ENCODE peak calls at places on chromosomes 5 and 9, in eight cellular contexts. One of them, this sample, is unnamed.
A peak's percentile ranks its signal among the peaks of the same experiment; 100 is the strongest.

GRCh38 chr5:1182633-1183423 is 18.6 kb upstream of the SLC6A19 start:
- DNase-seq in GM12865: no peak
- DNase-seq in dermis microvascular lymphatic vessel endothelial cell: no peak
- DNase-seq in dorsolateral prefrontal cortex: peak; percentile 69
- DNase-seq in psoas muscle: peak; percentile 4
- DNase-seq in cardiac muscle cell: peak; percentile 63
- DNase-seq in neuronal stem cell: no peak
- DNase-seq in astrocyte: no peak
- DNase-seq in this sample: peak; percentile 75

GRCh38 chr5:71832812-71833456 is 113.9 kb downstream of the CARTPT start:
- DNase-seq in GM12865: no peak
- DNase-seq in dermis microvascular lymphatic vessel endothelial cell: no peak
- DNase-seq in dorsolateral prefrontal cortex: no peak
- DNase-seq in psoas muscle: no peak
- DNase-seq in cardiac muscle cell: no peak
- DNase-seq in neuronal stem cell: no peak
- DNase-seq in astrocyte: no peak
- DNase-seq in this sample: no peak

GRCh38 chr9:96691326-96691725 is 36.2 kb upstream of the PRXL2C start:
- DNase-seq in GM12865: no peak
- DNase-seq in dermis microvascular lymphatic vessel endothelial cell: no peak
- DNase-seq in dorsolateral prefrontal cortex: no peak
- DNase-seq in psoas muscle: no peak
- DNase-seq in cardiac muscle cell: no peak
- DNase-seq in neuronal stem cell: no peak
- DNase-seq in astrocyte: no peak
- DNase-seq in this sample: no peak

GRCh38 chr9:99431103-99431502 is 209.0 kb downstream of the SEC61B start:
- DNase-seq in GM12865: no peak
- DNase-seq in dermis microvascular lymphatic vessel endothelial cell: peak; percentile 12
- DNase-seq in dorsolateral prefrontal cortex: no peak
- DNase-seq in psoas muscle: no peak
- DNase-seq in cardiac muscle cell: no peak
- DNase-seq in neuronal stem cell: no peak
- DNase-seq in astrocyte: peak; percentile 75
- DNase-seq in this sample: no peak

GRCh38 chr5:77839691-77840090 is 63.6 kb upstream of the TBCA start:
- DNase-seq in GM12865: no peak
- DNase-seq in dermis microvascular lymphatic vessel endothelial cell: no peak
- DNase-seq in dorsolateral prefrontal cortex: no peak
- DNase-seq in psoas muscle: no peak
- DNase-seq in cardiac muscle cell: no peak
- DNase-seq in neuronal stem cell: no peak
- DNase-seq in astrocyte: no peak
- DNase-seq in this sample: no peak

GRCh38 chr5:33330992-33331391 is 109.8 kb upstream of the TARS1 start:
- DNase-seq in GM12865: no peak
- DNase-seq in dermis microvascular lymphatic vessel endothelial cell: no peak
- DNase-seq in dorsolateral prefrontal cortex: no peak
- DNase-seq in psoas muscle: no peak
- DNase-seq in cardiac muscle cell: no peak
- DNase-seq in neuronal stem cell: no peak
- DNase-seq in astrocyte: peak; percentile 65
- DNase-seq in this sample: no peak

GRCh38 chr5:6510132-6510531 is 61.5 kb downstream of the UBE2QL1 start:
- DNase-seq in GM12865: no peak
- DNase-seq in dermis microvascular lymphatic vessel endothelial cell: no peak
- DNase-seq in dorsolateral prefrontal cortex: no peak
- DNase-seq in psoas muscle: no peak
- DNase-seq in cardiac muscle cell: no peak
- DNase-seq in neuronal stem cell: no peak
- DNase-seq in astrocyte: peak; percentile 1
- DNase-seq in this sample: no peak

GRCh38 chr9:81052846-81053245 is 636.5 kb downstream of the TLE1 start:
- DNase-seq in GM12865: no peak
- DNase-seq in dermis microvascular lymphatic vessel endothelial cell: no peak
- DNase-seq in dorsolateral prefrontal cortex: no peak
- DNase-seq in psoas muscle: no peak
- DNase-seq in cardiac muscle cell: no peak
- DNase-seq in neuronal stem cell: no peak
- DNase-seq in astrocyte: peak; percentile 51
- DNase-seq in this sample: no peak

GRCh38 chr5:143213231-143213850 is 190.1 kb downstream of the NR3C1 start:
- DNase-seq in GM12865: peak; percentile 89
- DNase-seq in dermis microvascular lymphatic vessel endothelial cell: no peak
- DNase-seq in dorsolateral prefrontal cortex: no peak
- DNase-seq in psoas muscle: no peak
- DNase-seq in cardiac muscle cell: no peak
- DNase-seq in neuronal stem cell: no peak
- DNase-seq in astrocyte: peak; percentile 54
- DNase-seq in this sample: no peak

GRCh38 chr5:149466457-149466972 is 84.7 kb downstream of the CSNK1A1 start:
- DNase-seq in GM12865: no peak
- DNase-seq in dermis microvascular lymphatic vessel endothelial cell: no peak
- DNase-seq in dorsolateral prefrontal cortex: peak; percentile 59
- DNase-seq in psoas muscle: peak; percentile 62
- DNase-seq in cardiac muscle cell: no peak
- DNase-seq in neuronal stem cell: no peak
- DNase-seq in astrocyte: peak; percentile 84
- DNase-seq in this sample: no peak

GRCh38 chr5:163248856-163249255 is 188.5 kb upstream of the CCNG1 start:
- DNase-seq in GM12865: no peak
- DNase-seq in dermis microvascular lymphatic vessel endothelial cell: no peak
- DNase-seq in dorsolateral prefrontal cortex: no peak
- DNase-seq in psoas muscle: no peak
- DNase-seq in cardiac muscle cell: no peak
- DNase-seq in neuronal stem cell: no peak
- DNase-seq in astrocyte: peak; percentile 89
- DNase-seq in this sample: no peak

GRCh38 chr5:135438712-135439111 is 8.4 kb downstream of the DCANP1 start:
- DNase-seq in GM12865: no peak
- DNase-seq in dermis microvascular lymphatic vessel endothelial cell: no peak
- DNase-seq in dorsolateral prefrontal cortex: no peak
- DNase-seq in psoas muscle: no peak
- DNase-seq in cardiac muscle cell: no peak
- DNase-seq in neuronal stem cell: no peak
- DNase-seq in astrocyte: no peak
- DNase-seq in this sample: no peak

GRCh38 chr9:38619556-38620447 is 594 bp downstream of the ANKRD18A start:
- DNase-seq in GM12865: no peak
- DNase-seq in dermis microvascular lymphatic vessel endothelial cell: no peak
- DNase-seq in dorsolateral prefrontal cortex: no peak
- DNase-seq in psoas muscle: no peak
- DNase-seq in cardiac muscle cell: peak; percentile 24
- DNase-seq in neuronal stem cell: no peak
- DNase-seq in astrocyte: no peak
- DNase-seq in this sample: no peak